ENCODE peak calls at places on chromosomes 1 and 21, in four cellular contexts. R is heart right ventricle, A is foreskin fibroblast, F is MG63. H is an unnamed sample.
A peak's percentile ranks its signal among the peaks of the same experiment; 100 is the strongest.

GRCh38 chr1:161162052-161162451 is 2.8 kb downstream of the USP21 start:
- DNase-seq in R (no peak), A (no peak), F (no peak), H (no peak)

GRCh38 chr1:12275370-12275769 is 45.5 kb downstream of the VPS13D start:
- DNase-seq in R (peak; percentile 11), A (peak; percentile 66), F (peak; percentile 24), H (no peak)

GRCh38 chr1:172934417-172934762 is 116.4 kb downstream of the TNFSF18 start:
- DNase-seq in R (no peak), A (no peak), F (no peak), H (no peak)

GRCh38 chr1:198359024-198359653 is 181.3 kb downstream of the ATP6V1G3 start:
- DNase-seq in R (no peak), A (peak; percentile 24), F (no peak), H (no peak)

GRCh38 chr1:119285482-119285881 is 83.1 kb upstream of the HAO2 start:
- DNase-seq in R (no peak), A (peak; percentile 88), F (peak; percentile 82), H (peak; percentile 92)

GRCh38 chr21:43723648-43724047 is 4.7 kb downstream of the PDXK start:
- DNase-seq in R (no peak), A (no peak), F (no peak), H (no peak)

GRCh38 chr1:14138135-14138506 is 438.1 kb downstream of the PRDM2 start:
- DNase-seq in R (no peak), A (peak; percentile 9), F (peak; percentile 66), H (no peak)

GRCh38 chr1:247639381-247639981 is 34.1 kb downstream of the OR2G3 start:
- DNase-seq in R (peak; percentile 41), A (peak; percentile 1), F (peak; percentile 40), H (peak; percentile 49)

GRCh38 chr1:18569251-18569650 is 61.4 kb upstream of the PAX7 start:
- DNase-seq in R (no peak), A (no peak), F (no peak), H (no peak)

GRCh38 chr1:19450811-19451564 is 34.4 kb downstream of the CAPZB start:
- DNase-seq in R (no peak), A (peak; percentile 95), F (peak; percentile 79), H (peak; percentile 86)

GRCh38 chr1:92826792-92827191 is 5.0 kb upstream of the RPL5 start:
- DNase-seq in R (no peak), A (peak; percentile 39), F (peak; percentile 39), H (no peak)

GRCh38 chr1:3638676-3639075 is 11.2 kb downstream of the WRAP73 start:
- DNase-seq in R (no peak), A (no peak), F (no peak), H (no peak)

GRCh38 chr1:31674626-31675025 is 29.2 kb downstream of the COL16A1 start:
- DNase-seq in R (no peak), A (peak; percentile 76), F (no peak), H (peak; percentile 55)

GRCh38 chr1:5830771-5831599 is 161.2 kb downstream of the NPHP4 start:
- DNase-seq in R (no peak), A (no peak), F (no peak), H (no peak)

GRCh38 chr21:34819357-34819999 is 150.7 kb downstream of the CLIC6 start:
- DNase-seq in R (no peak), A (peak; percentile 55), F (no peak), H (no peak)

GRCh38 chr1:3529099-3529729 is 74.7 kb downstream of the ARHGEF16 start:
- DNase-seq in R (peak; percentile 80), A (peak; percentile 51), F (peak; percentile 76), H (no peak)

GRCh38 chr1:111202707-111203623 is 2.5 kb upstream of the DENND2D start:
- DNase-seq in R (no peak), A (no peak), F (no peak), H (no peak)

GRCh38 chr1:22509815-22510214 is 53.5 kb upstream of the EPHA8 start:
- DNase-seq in R (no peak), A (peak; percentile 45), F (no peak), H (no peak)

GRCh38 chr1:60569189-60569588 is 495.6 kb upstream of the C1orf87 start:
- DNase-seq in R (no peak), A (no peak), F (no peak), H (no peak)

GRCh38 chr1:67556297-67556900 is 126.2 kb upstream of the SERBP1 start:
- DNase-seq in R (no peak), A (no peak), F (no peak), H (no peak)

GRCh38 chr1:183582021-183582746 is 8.1 kb downstream of the NCF2 start:
- DNase-seq in R (peak; percentile 26), A (no peak), F (no peak), H (no peak)

GRCh38 chr1:109243221-109243620 is 6.1 kb upstream of the CELSR2 start:
- DNase-seq in R (no peak), A (no peak), F (no peak), H (no peak)

GRCh38 chr1:236502972-236503639 is 20.7 kb upstream of the LGALS8 start:
- DNase-seq in R (peak; percentile 33), A (peak; percentile 75), F (peak; percentile 80), H (no peak)

DNA sequence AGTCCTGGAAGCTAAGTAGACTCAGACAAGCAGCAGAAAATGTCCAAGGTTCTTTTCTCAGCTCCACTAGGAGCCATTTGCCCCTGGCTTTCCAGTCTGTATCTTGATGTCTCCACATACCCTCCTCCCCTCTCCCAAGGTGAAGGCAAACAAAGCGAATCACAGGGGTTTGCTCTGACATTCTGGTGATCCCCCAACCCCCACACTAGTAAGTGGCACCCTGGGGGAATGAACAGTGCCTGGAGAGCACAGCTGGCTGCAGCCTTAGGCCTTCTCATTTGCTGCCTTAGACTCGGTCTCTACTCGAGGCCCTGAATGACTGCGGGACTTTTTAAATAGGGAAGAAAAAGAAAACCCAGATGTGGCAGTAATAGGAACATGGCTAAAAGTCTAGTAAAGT is 15.3 kb downstream of the ERI3 start:
- DNase-seq in R (no peak), A (no peak), F (no peak), H (no peak)
- H3K4me3 ChIP-seq in R (no peak overlapping the region), A (no peak overlapping the region), F (no peak overlapping the region), H (no peak overlapping the region)

DNA sequence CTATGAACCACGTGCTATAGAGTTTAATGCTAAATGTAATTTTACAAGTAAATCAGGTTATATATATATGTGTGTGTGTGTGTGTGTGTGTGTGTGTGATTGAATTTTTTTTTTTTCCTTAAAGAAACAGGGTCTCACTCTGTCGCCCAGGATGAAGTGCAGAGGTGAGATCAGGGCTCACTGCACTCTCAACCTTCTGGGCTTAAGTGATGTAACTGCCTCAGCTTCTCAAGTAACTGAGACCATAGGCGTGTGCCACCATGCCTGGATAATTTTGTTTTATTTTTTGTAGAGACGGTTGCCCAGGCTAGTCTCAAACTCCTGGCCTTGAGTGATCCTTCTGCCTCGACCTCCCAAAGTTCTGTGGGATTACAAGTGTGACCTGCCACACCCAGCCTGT is 26.3 kb downstream of the POU2F1 start:
- DNase-seq in R (no peak), A (no peak), F (no peak), H (no peak)
- H3K4me3 ChIP-seq in R (no peak overlapping the region), A (no peak overlapping the region), F (no peak overlapping the region), H (no peak overlapping the region)

GRCh38 chr1:34980715-34981114 is 4.4 kb downstream of the TMEM35B start:
- DNase-seq in R (no peak), A (no peak), F (no peak), H (no peak)

GRCh38 chr1:34984435-34985062 is 598 bp downstream of the TMEM35B start:
- DNase-seq in R (peak; percentile 59), A (peak; percentile 80), F (peak; percentile 53), H (no peak)

GRCh38 chr1:34982820-34983376 is 2.2 kb downstream of the TMEM35B start:
- DNase-seq in R (no peak), A (no peak), F (no peak), H (no peak)

GRCh38 chr1:34985063-34985770 is at the start of gene TMEM35B:
- DNase-seq in R (peak; percentile 79), A (peak; percentile 81), F (peak; percentile 75), H (no peak)

DNA sequence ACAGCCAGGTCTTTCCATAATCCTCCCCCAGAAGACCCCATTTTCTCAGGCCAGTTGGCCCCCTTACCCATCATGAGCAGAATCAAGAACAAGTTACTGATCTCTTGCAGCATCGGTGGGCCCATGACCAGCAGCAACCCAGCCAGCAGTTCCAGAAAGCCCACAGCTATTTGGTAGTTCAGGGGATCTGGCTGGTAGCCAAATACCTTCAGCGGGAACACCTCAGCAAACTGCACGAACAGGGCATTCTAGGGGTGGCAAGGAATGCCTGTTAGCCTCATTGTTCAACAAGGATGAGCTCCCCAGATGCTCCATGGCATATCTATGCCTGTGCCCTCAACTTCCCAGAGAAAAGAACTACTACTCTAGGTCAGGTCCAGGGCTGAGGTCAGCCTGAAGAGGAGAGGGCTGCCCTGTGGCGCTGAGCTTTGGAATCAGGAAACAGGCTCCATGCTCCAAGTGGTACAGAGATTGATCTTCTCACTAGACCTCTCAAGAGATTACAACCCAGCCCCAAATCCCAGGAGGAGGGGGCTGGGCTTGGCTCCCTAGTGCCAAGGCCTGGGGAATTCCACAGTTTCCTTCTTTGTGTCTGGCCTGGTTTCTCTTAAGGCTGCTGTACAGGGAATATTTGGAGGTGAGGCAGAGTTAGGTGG is 1.3 kb downstream of the TMEM35B start:
- DNase-seq in R (no peak), A (no peak), F (no peak), H (no peak)
- H3K4me3 ChIP-seq in R (peak overlapping the region; percentile 75), A (peak overlapping the region; percentile 79), F (peak overlapping the region; percentile 72), H (peak overlapping the region; percentile 68)

GRCh38 chr1:27499142-27499541 is 9.2 kb upstream of the WASF2 start:
- DNase-seq in R (no peak), A (no peak), F (no peak), H (no peak)

GRCh38 chr1:27491748-27492700 is 2.1 kb upstream of the WASF2 start:
- DNase-seq in R (peak; percentile 70), A (peak; percentile 44), F (peak; percentile 77), H (no peak)

GRCh38 chr1:27496604-27497155 is 6.7 kb upstream of the WASF2 start:
- DNase-seq in R (peak; percentile 50), A (peak; percentile 43), F (no peak), H (no peak)
- H3K4me3 ChIP-seq in R (no peak overlapping the region), A (no peak overlapping the region), F (no peak overlapping the region), H (no peak overlapping the region)

GRCh38 chr21:41854426-41854995 is 24.6 kb downstream of the PRDM15 start:
- DNase-seq in R (no peak), A (no peak), F (no peak), H (no peak)

GRCh38 chr21:41850085-41850484 is 29.1 kb downstream of the PRDM15 start:
- DNase-seq in R (no peak), A (no peak), F (no peak), H (no peak)

GRCh38 chr21:41851090-41851790 is 27.9 kb downstream of the PRDM15 start:
- DNase-seq in R (no peak), A (no peak), F (no peak), H (no peak)

GRCh38 chr21:41852151-41852928 is 26.8 kb downstream of the PRDM15 start:
- DNase-seq in R (no peak), A (no peak), F (no peak), H (no peak)

DNA sequence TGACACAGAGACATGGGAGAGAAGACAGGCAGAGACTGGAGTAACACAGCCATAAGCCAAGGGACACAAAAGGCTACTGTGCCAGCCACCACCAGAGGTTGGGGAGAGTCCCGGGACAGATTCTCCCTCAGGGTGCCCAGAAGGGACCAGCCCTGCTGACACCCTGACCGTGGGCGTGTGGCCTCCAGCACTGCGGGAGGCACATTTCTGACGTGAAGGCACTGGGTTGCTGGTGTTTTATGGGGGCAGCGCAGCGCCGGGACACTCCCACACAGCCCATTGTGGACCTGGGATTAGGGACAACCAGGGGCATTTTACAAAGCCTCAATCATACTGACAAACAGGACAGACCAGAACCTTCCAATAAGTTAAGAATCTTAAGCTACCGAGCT is 26.2 kb downstream of the PRDM15 start:
- DNase-seq in R (no peak), A (no peak), F (no peak), H (no peak)
- H3K4me3 ChIP-seq in R (no peak overlapping the region), A (no peak overlapping the region), F (no peak overlapping the region), H (no peak overlapping the region)

H was measured in skeletal muscle cell.